ENCODE peak calls at places on chromosomes 2 and 18, in nine cellular contexts. C, A, B, L, D, K, Q, N and G are unnamed samples.

GRCh38 chr2:142973160-142973821 is 95.8 kb downstream of the KYNU start:
- DNase-seq in Q (no peak), D (no peak), A (no peak), L (no peak), N (no peak), K (no peak), C (no peak), B (no peak), G (no peak)

GRCh38 chr2:3959372-3959771 is 256.0 kb downstream of the DCDC2C start:
- DNase-seq in B (peak), N (peak), A (no peak), C (peak), K (peak), D (no peak), Q (peak), L (peak), G (peak)

GRCh38 chr2:33354981-33355380 is 121.5 kb upstream of the RASGRP3 start:
- DNase-seq in Q (no peak), K (peak), N (no peak), B (peak), A (no peak), L (no peak), C (no peak), D (no peak), G (no peak)

GRCh38 chr2:31886700-31887099 is 124.1 kb downstream of the MEMO1 start:
- DNase-seq in K (no peak), Q (no peak), A (no peak), B (no peak), C (peak), D (no peak), L (no peak), N (no peak), G (no peak)

GRCh38 chr2:155377178-155377780 is 678.8 kb downstream of the KCNJ3 start:
- DNase-seq in K (peak), D (no peak), Q (peak), A (no peak), N (no peak), B (peak), C (peak), L (no peak), G (peak)

GRCh38 chr2:121346886-121347285 is 61.9 kb upstream of the TFCP2L1 start:
- DNase-seq in K (no peak), B (no peak), D (no peak), L (no peak), C (no peak), N (no peak), A (no peak), Q (no peak), G (no peak)

GRCh38 chr2:207143474-207144190 is 22.1 kb downstream of the KLF7 start:
- DNase-seq in B (no peak), Q (no peak), C (peak), L (peak), D (peak), K (peak), A (peak), N (no peak), G (peak)

GRCh38 chr2:176269319-176270099 is at the start of gene MTX2:
- DNase-seq in C (peak), Q (peak), L (peak), N (peak), K (peak), D (peak), B (peak), A (peak), G (peak)

GRCh38 chr2:102005989-102006885 is 14.5 kb downstream of the IL1R2 start:
- DNase-seq in K (peak), D (no peak), Q (no peak), C (peak), B (no peak), L (peak), N (peak), A (no peak), G (peak)

GRCh38 chr2:120486946-120487345 is 141.0 kb downstream of the INHBB start:
- DNase-seq in L (no peak), K (peak), A (no peak), D (no peak), Q (peak), B (peak), N (no peak), C (peak), G (no peak)

GRCh38 chr2:33033524-33034150 is 86.9 kb downstream of the LTBP1 start:
- DNase-seq in C (peak), L (peak), B (peak), A (no peak), Q (peak), D (no peak), K (peak), N (no peak), G (peak)

GRCh38 chr2:46299365-46300263 is 2.4 kb downstream of the EPAS1 start:
- DNase-seq in N (peak), K (peak), A (no peak), C (peak), D (no peak), L (peak), B (peak), Q (no peak), G (peak)

GRCh38 chr2:10331702-10332401 is 29.1 kb downstream of the HPCAL1 start:
- DNase-seq in Q (no peak), L (no peak), K (no peak), B (no peak), A (peak), N (no peak), D (peak), C (peak), G (peak)

GRCh38 chr18:31499157-31499524 is 1.2 kb downstream of the DSG2 start:
- DNase-seq in L (no peak), K (no peak), A (no peak), D (no peak), N (no peak), Q (no peak), C (no peak), B (no peak), G (peak)